ENCODE peak calls at places on chromosomes 6 and 20, in ten cellular contexts. A, Z, S, O, T, J, Q, R, N and K are unnamed samples.

GRCh38 chr20:59746155-59746554 is 141.8 kb downstream of the PHACTR3 start:
- DNase-seq in O (no peak), J (no peak), N (no peak), Z (no peak), Q (no peak), R (no peak), T (no peak), S (no peak), A (no peak), K (no peak)

GRCh38 chr20:50594231-50594590 is 84.0 kb downstream of the PTPN1 start:
- DNase-seq in J (no peak), R (no peak), Z (no peak), N (no peak), Q (peak), T (no peak), S (no peak), O (no peak), A (no peak), K (no peak)

GRCh38 chr20:51382986-51383821 is 159.3 kb downstream of the NFATC2 start:
- DNase-seq in Q (no peak), Z (peak), S (no peak), N (no peak), A (no peak), T (no peak), O (no peak), R (no peak), J (no peak), K (peak)

GRCh38 chr6:93194480-93194879 is 224.9 kb downstream of the EPHA7 start:
- DNase-seq in Z (no peak), J (no peak), N (no peak), S (no peak), O (no peak), A (no peak), R (no peak), Q (no peak), T (no peak), K (no peak)

GRCh38 chr6:168272379-168273011 is 47.1 kb downstream of the DACT2 start:
- DNase-seq in O (no peak), S (no peak), N (no peak), Q (no peak), T (no peak), J (no peak), A (no peak), R (no peak), Z (no peak), K (no peak)

GRCh38 chr20:35458388-35458787 is 3.0 kb downstream of the CEP250 start:
- DNase-seq in O (no peak), N (no peak), J (no peak), S (no peak), Q (no peak), R (no peak), A (no peak), Z (no peak), T (no peak), K (no peak)

GRCh38 chr6:88166493-88166900 is 350 bp upstream of the CNR1 start:
- DNase-seq in A (no peak), Z (peak), Q (no peak), S (no peak), N (no peak), O (no peak), T (peak), J (no peak), R (no peak), K (no peak)

GRCh38 chr6:77143659-77144447 is 319.4 kb downstream of the HTR1B start:
- DNase-seq in T (no peak), R (no peak), Z (no peak), N (no peak), O (no peak), J (no peak), S (no peak), Q (no peak), A (no peak), K (no peak)

GRCh38 chr20:63702751-63703470 is 4.9 kb downstream of the ARFRP1 start:
- DNase-seq in T (no peak), J (no peak), N (no peak), A (no peak), R (no peak), S (no peak), Q (peak), Z (no peak), O (no peak), K (no peak)

GRCh38 chr20:9301129-9302072 is 213.0 kb upstream of the LAMP5 start:
- DNase-seq in S (no peak), A (no peak), T (no peak), J (no peak), N (no peak), Z (peak), Q (no peak), R (peak), O (no peak), K (peak)

GRCh38 chr6:47047479-47048411 is 5.6 kb upstream of the ADGRF1 start:
- DNase-seq in S (peak), R (peak), Z (peak), A (peak), Q (peak), N (no peak), O (peak), J (peak), T (peak), K (peak)

GRCh38 chr6:83430606-83431544 is at the start of gene ME1:
- DNase-seq in R (peak), Z (peak), A (peak), O (peak), S (peak), N (peak), J (peak), Q (peak), T (peak), K (no peak)

GRCh38 chr20:37686762-37687477 is 6.9 kb upstream of the CTNNBL1 start:
- DNase-seq in O (no peak), A (no peak), Q (no peak), T (no peak), J (no peak), Z (no peak), N (no peak), R (peak), S (no peak), K (no peak)

GRCh38 chr6:156984178-156984738 is 207.1 kb downstream of the ARID1B start:
- DNase-seq in Q (no peak), A (no peak), Z (no peak), O (no peak), R (no peak), S (no peak), T (no peak), N (no peak), J (no peak), K (no peak)

GRCh38 chr6:34964564-34964963 is 75.5 kb downstream of the ANKS1A start:
- DNase-seq in O (no peak), S (no peak), N (no peak), A (no peak), Z (no peak), R (no peak), T (no peak), J (no peak), Q (no peak), K (no peak)

GRCh38 chr6:28816909-28817807 is 106.6 kb downstream of the TRIM27 start:
- DNase-seq in Q (peak), T (peak), R (peak), A (peak), O (no peak), N (no peak), S (no peak), Z (peak), J (peak), K (no peak)

GRCh38 chr6:168676552-168677317 is 235.8 kb downstream of the SMOC2 start:
- DNase-seq in T (no peak), Q (no peak), S (no peak), R (no peak), O (no peak), J (no peak), N (no peak), Z (no peak), A (no peak), K (no peak)

GRCh38 chr6:166928644-166929515 is 27.5 kb downstream of the RNASET2 start:
- DNase-seq in S (no peak), T (no peak), J (no peak), R (no peak), A (no peak), Z (no peak), N (no peak), Q (no peak), O (no peak), K (no peak)

GRCh38 chr6:137819740-137820139 is 47.3 kb upstream of the TNFAIP3 start:
- DNase-seq in R (no peak), N (peak), T (no peak), Z (no peak), O (peak), Q (peak), J (no peak), S (no peak), A (no peak), K (no peak)

GRCh38 chr6:75207211-75207984 is 1.5 kb upstream of the COL12A1 start:
- DNase-seq in S (no peak), T (peak), Z (no peak), J (peak), Q (no peak), R (peak), A (no peak), O (no peak), N (no peak), K (no peak)

GRCh38 chr6:158653577-158654354 is 3.9 kb downstream of the SYTL3 start:
- DNase-seq in S (peak), R (peak), O (peak), Q (peak), T (no peak), J (peak), N (peak), A (no peak), Z (no peak), K (no peak)

GRCh38 chr20:62710886-62711702 is 2.5 kb downstream of the NTSR1 start:
- DNase-seq in O (no peak), Z (no peak), S (peak), Q (peak), T (no peak), A (no peak), R (peak), J (peak), N (no peak), K (peak)

GRCh38 chr20:16819483-16819882 is 71.3 kb downstream of the OTOR start:
- DNase-seq in S (no peak), T (no peak), Q (no peak), N (no peak), Z (no peak), R (peak), A (no peak), J (no peak), O (no peak), K (no peak)

GRCh38 chr6:5855787-5856186 is 150.9 kb downstream of the NRN1 start:
- DNase-seq in A (no peak), R (no peak), S (no peak), J (no peak), O (no peak), T (no peak), N (no peak), Q (no peak), Z (no peak), K (no peak)

GRCh38 chr20:18545566-18545965 is 21.7 kb upstream of the SMIM26 start:
- DNase-seq in O (no peak), N (no peak), S (no peak), Z (no peak), A (no peak), T (no peak), R (no peak), J (no peak), Q (no peak), K (no peak)

GRCh38 chr6:73079611-73079955 is 145.7 kb downstream of the KHDC1L start:
- DNase-seq in A (no peak), Z (no peak), T (no peak), O (no peak), N (no peak), S (no peak), J (no peak), Q (no peak), R (peak), K (no peak)

GRCh38 chr20:19096847-19097246 is 115.6 kb upstream of the SLC24A3 start:
- DNase-seq in Z (no peak), T (no peak), S (no peak), O (no peak), Q (peak), A (no peak), N (no peak), J (no peak), R (no peak), K (no peak)

GRCh38 chr6:166989427-166990034 is 9.7 kb upstream of the CEP43 start:
- DNase-seq in A (peak), O (peak), R (peak), Z (peak), T (peak), S (peak), Q (peak), N (no peak), J (peak), K (peak)

GRCh38 chr20:24507182-24507853 is 37.9 kb downstream of the SYNDIG1 start:
- DNase-seq in N (no peak), J (no peak), O (no peak), T (no peak), S (no peak), Q (no peak), Z (no peak), R (no peak), A (no peak), K (no peak)

GRCh38 chr6:13586936-13587542 is 12.6 kb downstream of the SIRT5 start:
- DNase-seq in Z (no peak), T (no peak), R (peak), N (no peak), A (no peak), Q (no peak), S (no peak), J (no peak), O (no peak), K (no peak)

GRCh38 chr6:73451166-73452106 is 661 bp downstream of the CGAS start:
- DNase-seq in R (peak), J (peak), Q (peak), T (peak), N (peak), Z (peak), O (peak), A (no peak), S (peak), K (peak)

GRCh38 chr6:67952948-67953347 is 682.1 kb upstream of the ADGRB3 start:
- DNase-seq in O (no peak), T (no peak), J (no peak), Q (no peak), N (no peak), R (no peak), S (no peak), Z (no peak), A (no peak), K (no peak)

GRCh38 chr6:150756170-150756569 is 109.3 kb upstream of the MTHFD1L start:
- DNase-seq in A (peak), J (no peak), Z (no peak), O (no peak), R (no peak), Q (no peak), S (no peak), T (no peak), N (no peak), K (no peak)

GRCh38 chr6:138601128-138601527 is 101.8 kb upstream of the NHSL1 start:
- DNase-seq in R (peak), N (no peak), O (no peak), J (no peak), Q (peak), T (no peak), Z (no peak), A (no peak), S (no peak), K (no peak)